ENCODE peak calls at places on chromosomes 3 and 15, in six cellular contexts. T is frontal cortex, Z is endodermal cell, Q is pancreas, A is left ventricle myocardium superior, L is T-helper 17 cell. S is an unnamed sample.
A peak's percentile ranks its signal among the peaks of the same experiment; 100 is the strongest.

GRCh38 chr3:136630911-136631310 is 121.3 kb downstream of the STAG1 start:
- DNase-seq in A (no peak), L (no peak), Q (no peak), Z (no peak), T (no peak), S (no peak)

GRCh38 chr15:66563126-66563525 is 2.7 kb downstream of the LCTL start:
- DNase-seq in A (no peak), T (no peak), Z (no peak), Q (no peak), L (no peak), S (no peak)

GRCh38 chr15:90413411-90414379 is 25.7 kb downstream of the IQGAP1 start:
- DNase-seq in L (no peak), A (no peak), Z (no peak), Q (no peak), T (no peak), S (peak; percentile 49)

GRCh38 chr3:46503194-46503924 is 5.6 kb downstream of the RTP3 start:
- DNase-seq in T (no peak), L (no peak), Z (no peak), Q (no peak), A (no peak), S (no peak)

GRCh38 chr3:180433172-180433571 is 168.8 kb upstream of the TTC14 start:
- DNase-seq in T (no peak), Z (no peak), A (no peak), Q (no peak), L (no peak), S (no peak)

GRCh38 chr15:40241305-40242215 is 2.7 kb downstream of the PAK6 start:
- DNase-seq in Z (peak; percentile 42), T (no peak), A (no peak), L (no peak), Q (no peak), S (no peak)

GRCh38 chr3:156299569-156299968 is 179.2 kb downstream of the KCNAB1 start:
- DNase-seq in A (no peak), Q (no peak), T (no peak), L (no peak), Z (no peak), S (no peak)

GRCh38 chr3:35651888-35652287 is 12.6 kb downstream of the ARPP21 start:
- DNase-seq in T (no peak), Q (no peak), A (no peak), L (no peak), Z (no peak), S (no peak)

GRCh38 chr15:88835119-88835518 is 31.9 kb downstream of the ACAN start:
- DNase-seq in Q (no peak), L (no peak), A (no peak), Z (no peak), T (no peak), S (no peak)

GRCh38 chr3:59856921-59857320 is 807.1 kb upstream of the CFAP20DC start:
- DNase-seq in Z (no peak), T (no peak), L (no peak), A (no peak), Q (no peak), S (no peak)

GRCh38 chr15:72785452-72786243 is 2.1 kb upstream of the ADPGK start:
- DNase-seq in Q (no peak), T (no peak), Z (peak; percentile 66), A (no peak), L (peak; percentile 50), S (peak; percentile 17)

GRCh38 chr15:72198410-72199270 is 1.1 kb upstream of the GRAMD2A start:
- DNase-seq in Q (no peak), A (no peak), Z (peak; percentile 43), L (no peak), T (no peak), S (no peak)

GRCh38 chr3:175082631-175083030 is 223.5 kb downstream of the NAALADL2 start:
- DNase-seq in Z (no peak), A (no peak), L (no peak), Q (no peak), T (no peak), S (no peak)